ENCODE peak calls at places on chromosome 21, in four cellular contexts. K, S, P and W are unnamed samples.

GRCh38 chr21:15695241-15695640 is 34.5 kb upstream of the USP25 start:
- DNase-seq in K (no peak), S (no peak), P (no peak), W (no peak)

GRCh38 chr21:28342229-28342810 is 650.4 kb downstream of the LTN1 start:
- DNase-seq in K (no peak), S (no peak), P (no peak), W (no peak)

GRCh38 chr21:44726803-44727202 is 15.4 kb upstream of the TSPEAR start:
- DNase-seq in K (no peak), S (no peak), P (no peak), W (no peak)

GRCh38 chr21:40567511-40567910 is 279.4 kb downstream of the DSCAM start:
- DNase-seq in K (no peak), S (no peak), P (no peak), W (peak; percentile 29)

GRCh38 chr21:36635991-36636390 is 62.9 kb upstream of the SIM2 start:
- DNase-seq in K (no peak), S (no peak), P (no peak), W (no peak)

GRCh38 chr21:14875186-14875585 is 189.6 kb downstream of the NRIP1 start:
- DNase-seq in K (no peak), S (no peak), P (no peak), W (no peak)

GRCh38 chr21:45461369-45461750 is 56.4 kb downstream of the COL18A1 start:
- DNase-seq in K (no peak), S (no peak), P (no peak), W (no peak)

GRCh38 chr21:31557421-31557955 is 102.0 kb upstream of the SOD1 start:
- DNase-seq in K (peak; percentile 27), S (no peak), P (no peak), W (no peak)

GRCh38 chr21:17848228-17848627 is 29.1 kb upstream of the C21orf91 start:
- DNase-seq in K (peak; percentile 11), S (peak; percentile 10), P (no peak), W (no peak)

GRCh38 chr21:15894596-15894995 is 164.8 kb downstream of the USP25 start:
- DNase-seq in K (no peak), S (no peak), P (no peak), W (peak; percentile 53)

GRCh38 chr21:39141502-39141901 is 41.7 kb downstream of the PSMG1 start:
- DNase-seq in K (no peak), S (no peak), P (no peak), W (peak; percentile 99)

GRCh38 chr21:32807717-32808380 is 36.3 kb upstream of the PAXBP1 start:
- DNase-seq in K (no peak), S (no peak), P (no peak), W (no peak)

GRCh38 chr21:45498646-45499000 is 43.6 kb downstream of the SLC19A1 start:
- DNase-seq in K (no peak), S (no peak), P (no peak), W (no peak)

GRCh38 chr21:15066231-15066577 is 1.4 kb upstream of the NRIP1 start:
- DNase-seq in K (no peak), S (no peak), P (no peak), W (no peak)

GRCh38 chr21:45998276-45998701 is 16.7 kb downstream of the COL6A1 start:
- DNase-seq in K (no peak), S (no peak), P (no peak), W (no peak)

GRCh38 chr21:42621166-42621827 is 32.1 kb upstream of the PDE9A start:
- DNase-seq in K (no peak), S (no peak), P (no peak), W (no peak)

GRCh38 chr21:19713324-19713723 is 1284.9 kb upstream of the NCAM2 start:
- DNase-seq in K (no peak), S (no peak), P (no peak), W (no peak)

GRCh38 chr21:34336756-34337391 is 26.9 kb upstream of the KCNE2 start:
- DNase-seq in K (no peak), S (no peak), P (no peak), W (no peak)

GRCh38 chr21:25934771-25935224 is 200.0 kb downstream of the GABPA start:
- DNase-seq in K (no peak), S (no peak), P (no peak), W (no peak)

GRCh38 chr21:35594905-35595304 is 465.4 kb downstream of the SETD4 start:
- DNase-seq in K (no peak), S (no peak), P (no peak), W (no peak)

GRCh38 chr21:42818328-42818749 is 61.0 kb downstream of the WDR4 start:
- DNase-seq in K (peak; percentile 42), S (no peak), P (peak; percentile 46), W (peak; percentile 16)

GRCh38 chr21:35674272-35674671 is 386.1 kb downstream of the SETD4 start:
- DNase-seq in K (no peak), S (no peak), P (no peak), W (no peak)

GRCh38 chr21:38120984-38121855 is 135.6 kb upstream of the KCNJ15 start:
- DNase-seq in K (no peak), S (no peak), P (no peak), W (no peak)

GRCh38 chr21:26842976-26843911 is 2.0 kb downstream of the ADAMTS1 start:
- DNase-seq in K (peak; percentile 87), S (no peak), P (no peak), W (peak; percentile 75)

GRCh38 chr21:23936224-23936623 is 1671.1 kb downstream of the MRPL39 start:
- DNase-seq in K (peak; percentile 27), S (no peak), P (no peak), W (peak; percentile 23)

GRCh38 chr21:37193676-37194075 is 73.5 kb downstream of the VPS26C start:
- DNase-seq in K (no peak), S (no peak), P (no peak), W (no peak)

GRCh38 chr21:38756746-38757145 is 49.0 kb upstream of the ETS2 start:
- DNase-seq in K (no peak), S (no peak), P (no peak), W (no peak)

GRCh38 chr21:16280731-16281130 is 550.9 kb downstream of the USP25 start:
- DNase-seq in K (no peak), S (no peak), P (no peak), W (no peak)

GRCh38 chr21:44932366-44933181 is 7.3 kb upstream of the SLX9 start:
- DNase-seq in K (no peak), S (peak; percentile 73), P (peak; percentile 61), W (no peak)